ENCODE peak calls at places on chromosomes 2 and 18, in seven cellular contexts. V, Z, I, L, W, J and S are unnamed samples.

GRCh38 chr2:104860141-104860790 is 6.4 kb downstream of the POU3F3 start:
- DNase-seq in W (no peak), J (no peak), Z (no peak), I (no peak), V (no peak), L (no peak), S (no peak)

GRCh38 chr2:210318491-210318890 is 3.5 kb upstream of the MYL1 start:
- DNase-seq in W (no peak), Z (no peak), V (no peak), L (no peak), J (no peak), I (no peak), S (no peak)

GRCh38 chr2:169891593-169892298 is 64.5 kb downstream of the UBR3 start:
- DNase-seq in I (peak), V (no peak), J (no peak), L (peak), Z (no peak), W (no peak), S (no peak)

GRCh38 chr2:126506786-126507185 is 149.2 kb upstream of the GYPC start:
- DNase-seq in Z (no peak), L (no peak), V (no peak), I (no peak), J (no peak), W (no peak), S (no peak)

GRCh38 chr2:10530607-10531239 is 82.6 kb upstream of the ODC1 start:
- DNase-seq in W (no peak), V (no peak), L (no peak), J (no peak), Z (no peak), I (no peak), S (peak)

GRCh38 chr2:88355486-88355885 is 97.0 kb downstream of the FOXI3 start:
- DNase-seq in V (no peak), I (no peak), Z (no peak), L (no peak), J (no peak), W (no peak), S (no peak)

GRCh38 chr2:231068525-231069222 is 12.0 kb downstream of the PSMD1 start:
- DNase-seq in V (no peak), J (no peak), I (peak), L (peak), W (no peak), Z (no peak), S (no peak)

GRCh38 chr2:54483426-54483825 is 27.3 kb downstream of the SPTBN1 start:
- DNase-seq in J (no peak), W (no peak), I (peak), L (no peak), V (no peak), Z (no peak), S (no peak)

GRCh38 chr2:63861220-63861822 is 19.6 kb downstream of the UGP2 start:
- DNase-seq in L (peak), J (no peak), V (no peak), I (peak), Z (peak), W (peak), S (no peak)

GRCh38 chr2:11344956-11345671 is 678 bp upstream of the ROCK2 start:
- DNase-seq in J (no peak), I (peak), V (peak), Z (peak), L (peak), W (peak), S (no peak)

GRCh38 chr18:7177131-7177744 is 53.7 kb upstream of the LRRC30 start:
- DNase-seq in W (peak), Z (no peak), I (peak), V (no peak), J (no peak), L (peak), S (no peak)

GRCh38 chr18:37962316-37962966 is 396.8 kb upstream of the CELF4 start:
- DNase-seq in Z (no peak), W (no peak), I (no peak), J (no peak), V (no peak), L (no peak), S (no peak)

GRCh38 chr2:392181-392920 is 104.5 kb upstream of the ALKAL2 start:
- DNase-seq in I (no peak), L (no peak), W (no peak), Z (no peak), V (peak), J (peak), S (no peak)

GRCh38 chr2:164954954-164955701 is at the start of gene SLC38A11:
- DNase-seq in Z (peak), L (no peak), V (peak), J (no peak), I (no peak), W (no peak), S (peak)

GRCh38 chr18:10099539-10100140 is 185.8 kb downstream of the VAPA start:
- DNase-seq in J (no peak), Z (no peak), L (peak), I (no peak), V (no peak), W (no peak), S (no peak)

GRCh38 chr18:13879492-13879891 is 35.8 kb downstream of the MC2R start:
- DNase-seq in L (no peak), V (no peak), J (no peak), Z (no peak), W (no peak), I (no peak), S (no peak)

GRCh38 chr18:62788111-62788510 is 72.8 kb downstream of the PHLPP1 start:
- DNase-seq in Z (no peak), I (no peak), W (no peak), V (no peak), L (no peak), J (no peak), S (no peak)

GRCh38 chr18:74163019-74163656 is 14.8 kb downstream of the TIMM21 start:
- DNase-seq in V (no peak), I (no peak), W (no peak), J (no peak), L (no peak), Z (no peak), S (no peak)

GRCh38 chr2:34161546-34161945 is 562.4 kb upstream of the FAM98A start:
- DNase-seq in J (no peak), W (no peak), Z (no peak), V (no peak), L (no peak), I (no peak), S (no peak)

GRCh38 chr2:101307950-101308431 is 510 bp downstream of the RNF149 start:
- DNase-seq in I (peak), L (no peak), J (no peak), W (no peak), Z (peak), V (peak), S (peak)

GRCh38 chr2:183179156-183179555 is 54.9 kb downstream of the NUP35 start:
- DNase-seq in W (no peak), Z (no peak), V (no peak), J (no peak), I (no peak), L (peak), S (no peak)

GRCh38 chr2:222159221-222159620 is 139.6 kb downstream of the PAX3 start:
- DNase-seq in L (no peak), W (no peak), V (no peak), Z (no peak), I (no peak), J (no peak), S (no peak)

GRCh38 chr2:207768168-207768890 is 1.4 kb downstream of the FZD5 start:
- DNase-seq in V (peak), L (no peak), Z (peak), W (peak), J (peak), I (peak), S (peak)

GRCh38 chr2:205755923-205756322 is 73.6 kb downstream of the NRP2 start:
- DNase-seq in L (peak), W (no peak), Z (no peak), V (no peak), I (no peak), J (no peak), S (no peak)

GRCh38 chr2:14634223-14634884 is 1.8 kb downstream of the LRATD1 start:
- DNase-seq in Z (peak), L (peak), J (peak), V (peak), I (peak), W (peak), S (peak)
- H3K27ac ChIP-seq in Z (peak), L (no peak), J (peak), V (peak), I (no peak), W (peak), S (peak)

GRCh38 chr18:3192286-3192685 is 27.5 kb downstream of the MYOM1 start:
- DNase-seq in Z (no peak), V (no peak), I (no peak), L (no peak), W (no peak), J (no peak), S (no peak)
- TF ChIP-seq POLR2A in Z (no peak), V (no peak), I (no peak), L (no peak), W (no peak), J (no peak), S (no peak)

GRCh38 chr2:16652296-16653082 is 13.1 kb downstream of the CYRIA start:
- DNase-seq in I (no peak), V (no peak), L (peak), Z (no peak), J (no peak), W (no peak), S (no peak)

GRCh38 chr2:16653083-16653375 is 12.6 kb downstream of the CYRIA start:
- DNase-seq in J (no peak), L (no peak), I (no peak), V (no peak), W (no peak), Z (no peak), S (no peak)

GRCh38 chr2:16655457-16655837 is 10.2 kb downstream of the CYRIA start:
- DNase-seq in L (no peak), W (no peak), J (no peak), Z (no peak), V (no peak), I (no peak), S (no peak)

GRCh38 chr2:16654775-16655456 is 10.7 kb downstream of the CYRIA start:
- DNase-seq in J (no peak), L (no peak), Z (no peak), V (no peak), W (no peak), I (no peak), S (no peak)

GRCh38 chr2:16653799-16654198 is 11.8 kb downstream of the CYRIA start:
- DNase-seq in Z (no peak), W (no peak), I (no peak), L (no peak), J (no peak), V (no peak), S (no peak)
- H3K27ac ChIP-seq in Z (peak), W (peak), I (no peak), L (peak), J (no peak), V (peak), S (peak)

GRCh38 chr2:65658871-65659270 is 226.5 kb upstream of the SPRED2 start:
- DNase-seq in Z (no peak), V (no peak), J (no peak), W (no peak), I (no peak), L (peak), S (no peak)

GRCh38 chr2:65656152-65656718 is 223.8 kb upstream of the SPRED2 start:
- DNase-seq in I (no peak), L (no peak), J (no peak), Z (no peak), W (no peak), V (no peak), S (no peak)

GRCh38 chr2:65655000-65655399 is 222.6 kb upstream of the SPRED2 start:
- DNase-seq in Z (no peak), V (no peak), I (no peak), L (no peak), W (no peak), J (no peak), S (no peak)

GRCh38 chr2:65660340-65660739 is 227.9 kb upstream of the SPRED2 start:
- DNase-seq in W (no peak), V (no peak), I (no peak), L (peak), J (no peak), Z (no peak), S (no peak)

GRCh38 chr2:65658253-65658652 is 225.9 kb upstream of the SPRED2 start:
- DNase-seq in I (no peak), L (no peak), W (no peak), V (no peak), J (no peak), Z (no peak), S (no peak)
- TF ChIP-seq POLR2A in I (no peak), L (no peak), W (no peak), V (no peak), J (no peak), Z (no peak), S (no peak)

GRCh38 chr2:204145197-204146190 is 208.9 kb downstream of the ICOS start:
- DNase-seq in J (peak), L (peak), I (peak), Z (peak), V (peak), W (peak), S (peak)
- H3K27ac ChIP-seq in J (no peak), L (no peak), I (peak), Z (peak), V (peak), W (peak), S (no peak)

DNA sequence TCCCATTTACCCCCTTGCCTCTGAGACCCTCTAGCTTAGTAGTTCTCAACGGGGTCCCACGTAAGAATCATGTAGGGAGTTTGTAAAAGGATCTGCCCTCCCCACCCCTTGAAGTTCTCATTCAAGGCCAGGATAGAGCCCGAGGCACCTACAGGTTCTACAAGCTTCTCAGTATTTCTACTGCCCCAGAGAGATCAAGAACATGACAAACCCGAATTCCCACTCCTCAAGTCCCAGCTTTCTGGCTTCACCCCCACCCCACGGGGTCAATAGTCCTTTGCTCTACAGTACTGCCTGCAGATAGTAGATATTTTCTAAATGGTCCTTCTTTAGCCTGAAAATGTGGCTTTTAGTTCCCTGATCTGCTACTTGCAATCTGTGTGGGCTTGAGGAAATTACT is 7.2 kb downstream of the CIB4 start:
- DNase-seq in L (no peak), J (no peak), W (no peak), Z (no peak), V (no peak), I (no peak), S (no peak)
- TF ChIP-seq POLR2A in L (no peak), J (no peak), W (no peak), Z (no peak), V (no peak), I (no peak), S (no peak)